ENCODE peak calls at places on chromosomes 1 and 21, in eight cellular contexts. R, C, E, Z, O, J, I and L are unnamed samples.

GRCh38 chr21:41927727-41928409 is 25.9 kb downstream of the C2CD2 start:
- DNase-seq in C (no peak), J (no peak), E (peak), R (no peak), Z (no peak), O (no peak), I (no peak), L (no peak)

GRCh38 chr1:212949771-212950170 is 570 bp upstream of the VASH2 start:
- DNase-seq in J (no peak), I (no peak), E (no peak), O (no peak), C (no peak), R (no peak), Z (no peak), L (no peak)

GRCh38 chr1:151371340-151371739 is 1.2 kb downstream of the SELENBP1 start:
- DNase-seq in I (no peak), J (no peak), R (no peak), O (peak), C (no peak), E (peak), Z (peak), L (no peak)

GRCh38 chr1:36656838-36657237 is 174.1 kb upstream of the CSF3R start:
- DNase-seq in R (no peak), I (no peak), Z (no peak), C (no peak), E (no peak), O (no peak), J (no peak), L (no peak)

GRCh38 chr1:52157582-52157981 is 15.7 kb downstream of the ZFYVE9 start:
- DNase-seq in R (no peak), I (no peak), Z (no peak), C (no peak), J (no peak), E (no peak), O (no peak), L (no peak)

GRCh38 chr1:39525366-39526165 is 34.1 kb downstream of the BMP8A start:
- DNase-seq in J (no peak), Z (no peak), E (no peak), R (no peak), I (no peak), C (no peak), O (no peak), L (no peak)

GRCh38 chr1:169890761-169891538 is 2.7 kb downstream of the SCYL3 start:
- DNase-seq in E (no peak), I (no peak), R (no peak), J (no peak), O (no peak), C (no peak), Z (no peak), L (peak)

GRCh38 chr1:18901952-18902522 is 318 bp downstream of the ALDH4A1 start:
- DNase-seq in J (no peak), C (no peak), Z (peak), E (no peak), O (no peak), I (no peak), R (no peak), L (no peak)

GRCh38 chr1:201750120-201750519 is 78.8 kb upstream of the IPO9 start:
- DNase-seq in E (no peak), R (no peak), C (no peak), O (no peak), I (no peak), J (no peak), Z (no peak), L (no peak)

GRCh38 chr1:18100493-18101063 is 7.0 kb upstream of the IGSF21 start:
- DNase-seq in R (peak), I (no peak), J (peak), E (peak), C (peak), O (peak), Z (peak), L (no peak)

GRCh38 chr1:10283318-10283984 is 73.1 kb downstream of the KIF1B start:
- DNase-seq in Z (no peak), O (no peak), C (no peak), R (no peak), J (no peak), E (no peak), I (no peak), L (no peak)

GRCh38 chr1:174942547-174943255 is 57.0 kb upstream of the CACYBP start:
- DNase-seq in Z (peak), C (no peak), R (no peak), E (peak), J (no peak), I (no peak), O (peak), L (no peak)

GRCh38 chr1:154466136-154466665 is 35.8 kb upstream of the TDRD10 start:
- DNase-seq in O (no peak), J (no peak), E (peak), Z (no peak), C (no peak), R (no peak), I (no peak), L (no peak)

GRCh38 chr1:219927298-219927955 is 930 bp downstream of the SLC30A10 start:
- DNase-seq in Z (no peak), E (no peak), O (no peak), I (no peak), C (no peak), J (no peak), R (no peak), L (no peak)

GRCh38 chr1:21238141-21238800 is 52.0 kb downstream of the ECE1 start:
- DNase-seq in Z (no peak), I (no peak), E (no peak), J (no peak), O (no peak), R (no peak), C (peak), L (no peak)

GRCh38 chr1:92240034-92240433 is 22.3 kb downstream of the C1orf146 start:
- DNase-seq in I (no peak), J (no peak), O (no peak), Z (no peak), R (no peak), C (no peak), E (no peak), L (no peak)

GRCh38 chr1:112255080-112255479 is 140.9 kb upstream of the CTTNBP2NL start:
- DNase-seq in J (no peak), E (no peak), O (peak), C (no peak), R (no peak), Z (no peak), I (no peak), L (no peak)

GRCh38 chr1:108639899-108640560 is 20.9 kb downstream of the HENMT1 start:
- DNase-seq in O (no peak), Z (no peak), C (no peak), I (no peak), J (no peak), R (no peak), E (no peak), L (no peak)

GRCh38 chr1:180261524-180262160 is 31.6 kb downstream of the LHX4 start:
- DNase-seq in C (no peak), O (no peak), E (no peak), J (no peak), Z (no peak), R (no peak), I (no peak), L (no peak)

GRCh38 chr1:226664413-226665101 is 74.5 kb downstream of the ITPKB start:
- DNase-seq in I (no peak), R (peak), Z (peak), C (no peak), E (peak), J (no peak), O (peak), L (no peak)

GRCh38 chr1:32464191-32464715 is 619 bp upstream of the ZBTB8B start:
- DNase-seq in E (no peak), Z (no peak), I (no peak), O (peak), C (peak), J (peak), R (no peak), L (no peak)

GRCh38 chr1:41439234-41439633 is 45.2 kb downstream of the EDN2 start:
- DNase-seq in E (no peak), O (no peak), I (no peak), C (no peak), J (no peak), R (no peak), Z (no peak), L (no peak)
- TF ChIP-seq CTCF in E (no peak), O (no peak), I (no peak), C (no peak), J (no peak), R (no peak), Z (no peak), L (no peak)

DNA sequence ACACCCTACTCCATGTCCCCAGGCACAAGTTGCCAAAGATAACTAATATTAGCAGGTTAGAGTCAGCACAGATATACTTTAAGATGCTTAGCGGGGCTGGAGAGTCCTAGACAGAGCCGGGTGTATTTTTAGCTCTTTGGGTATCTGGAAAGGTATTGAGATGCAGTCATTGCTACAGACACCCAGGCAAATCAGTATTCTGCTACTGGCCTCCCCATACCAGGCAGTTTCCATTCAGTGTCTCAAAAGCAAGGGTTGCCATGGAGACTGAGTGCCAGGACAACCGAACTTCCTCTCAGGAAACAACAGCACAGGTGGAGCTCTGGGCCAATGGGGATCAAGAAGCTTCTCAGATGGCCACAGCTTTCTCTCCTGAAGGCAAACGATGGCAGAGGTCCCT is 45.3 kb downstream of the KCNC4 start:
- DNase-seq in I (no peak), E (no peak), O (no peak), J (no peak), C (peak), Z (no peak), R (no peak), L (no peak)
- TF ChIP-seq CTCF in I (no peak), E (no peak), O (no peak), J (no peak), C (no peak), Z (no peak), R (no peak), L (no peak)

DNA sequence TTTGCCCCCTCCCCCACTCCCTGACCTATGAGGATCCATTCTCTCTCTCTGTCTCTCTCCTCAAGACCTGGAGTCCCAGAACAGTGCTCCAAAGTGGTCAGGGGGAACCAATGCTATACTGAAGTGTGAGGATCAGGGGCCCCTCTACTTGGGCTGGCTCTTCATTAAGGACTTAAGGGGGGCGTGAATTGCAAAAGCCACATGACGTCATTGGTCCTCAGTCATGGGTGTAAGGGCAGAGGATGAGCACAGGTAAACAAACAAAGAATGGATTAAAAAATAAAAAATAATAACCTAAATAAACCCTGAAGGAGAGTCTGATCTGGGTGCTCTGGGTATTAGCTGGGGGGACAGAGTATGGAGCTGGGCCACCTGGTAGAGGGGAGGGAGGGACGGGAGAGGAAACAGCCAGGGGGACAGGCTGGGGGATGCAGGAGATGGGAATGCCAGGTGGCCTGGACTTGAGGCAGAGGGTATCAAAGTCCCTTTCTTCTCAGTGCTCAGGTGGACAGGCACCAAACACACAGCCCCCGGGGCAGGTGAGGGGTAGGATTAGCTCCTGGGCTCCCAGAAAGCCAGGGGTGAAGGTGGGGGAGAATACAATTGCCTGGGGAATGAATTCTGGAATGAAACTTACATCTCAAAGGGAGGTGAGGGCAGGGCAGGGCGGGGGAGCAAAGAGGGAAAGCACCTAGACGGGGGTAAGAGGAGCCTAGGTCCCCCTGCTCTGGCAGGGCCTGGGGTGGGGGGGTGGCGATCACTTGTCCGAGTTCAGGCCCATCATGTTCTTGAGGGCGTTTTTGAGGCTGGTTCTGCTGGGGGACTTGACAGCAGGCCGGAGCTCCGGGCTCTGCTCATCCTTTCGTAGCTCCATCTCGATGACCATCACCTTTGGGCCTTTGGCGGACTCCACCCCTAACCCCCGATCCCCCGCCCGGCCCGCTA is 4.6 kb downstream of the MPZ start:
- DNase-seq in I (no peak), J (no peak), Z (no peak), C (no peak), E (no peak), R (no peak), O (no peak), L (no peak)
- TF ChIP-seq CTCF in I (no peak), J (no peak), Z (no peak), C (no peak), E (no peak), R (no peak), O (no peak), L (no peak)

GRCh38 chr1:156927215-156928042 is 7.0 kb downstream of the LRRC71 start:
- DNase-seq in E (peak), C (peak), R (peak), I (no peak), Z (peak), O (peak), J (peak), L (peak)
- TF ChIP-seq CTCF in E (peak), C (peak), R (peak), I (peak), Z (peak), O (peak), J (peak), L (peak)

GRCh38 chr1:48362901-48363300 is 109.1 kb downstream of the SPATA6 start:
- DNase-seq in E (no peak), Z (no peak), O (no peak), R (no peak), C (no peak), J (no peak), I (no peak), L (no peak)

GRCh38 chr1:48356901-48357300 is 115.1 kb downstream of the SPATA6 start:
- DNase-seq in C (no peak), I (no peak), R (no peak), E (no peak), O (no peak), Z (no peak), J (no peak), L (no peak)
- TF ChIP-seq CTCF in C (no peak), I (no peak), R (peak), E (no peak), O (no peak), Z (no peak), J (no peak), L (no peak)

GRCh38 chr1:247390116-247390791 is 25.7 kb upstream of the NLRP3 start:
- DNase-seq in Z (peak), C (peak), O (peak), E (peak), I (peak), J (peak), R (peak), L (peak)
- TF ChIP-seq CTCF in Z (peak), C (peak), O (peak), E (peak), I (peak), J (peak), R (peak), L (peak)

GRCh38 chr1:29695809-29696208 is 459.5 kb downstream of the PTPRU start:
- DNase-seq in R (no peak), O (no peak), C (no peak), E (no peak), J (no peak), Z (no peak), I (no peak), L (no peak)

GRCh38 chr1:29697391-29697780 is 461.1 kb downstream of the PTPRU start:
- DNase-seq in I (no peak), J (no peak), O (no peak), C (no peak), R (no peak), E (no peak), Z (peak), L (no peak)

GRCh38 chr1:29698626-29699025 is 462.3 kb downstream of the PTPRU start:
- DNase-seq in I (no peak), O (no peak), R (no peak), J (no peak), E (no peak), Z (peak), C (no peak), L (no peak)

GRCh38 chr1:29696656-29697390 is 460.5 kb downstream of the PTPRU start:
- DNase-seq in R (no peak), C (no peak), I (no peak), O (no peak), J (no peak), Z (no peak), E (no peak), L (no peak)

DNA sequence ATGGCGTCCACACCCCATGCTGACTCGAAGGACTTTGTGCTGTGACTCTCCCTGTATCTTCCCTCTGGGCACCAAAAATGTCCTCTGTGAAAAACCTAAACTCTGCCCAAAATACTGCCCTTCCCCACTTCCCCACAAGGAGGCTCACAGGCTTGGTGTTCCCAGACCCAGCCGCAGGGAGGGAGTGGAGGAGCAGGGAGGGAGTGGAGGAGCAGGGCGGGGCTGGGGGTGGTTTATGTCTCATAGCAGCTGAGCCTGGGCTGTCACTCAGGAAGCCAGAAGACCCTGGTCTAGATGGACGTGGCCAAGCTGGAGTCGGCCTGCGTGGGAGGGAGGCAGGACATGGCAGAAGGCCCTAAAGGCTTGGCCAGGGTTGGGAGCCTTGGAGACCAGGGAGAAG is 461.7 kb downstream of the PTPRU start:
- DNase-seq in R (no peak), O (peak), Z (peak), I (no peak), E (no peak), C (peak), J (peak), L (no peak)
- TF ChIP-seq CTCF in R (peak), O (peak), Z (no peak), I (peak), E (no peak), C (peak), J (peak), L (peak)

GRCh38 chr1:43947061-43947889 is 525 bp downstream of the IPO13 start:
- DNase-seq in C (no peak), Z (peak), R (no peak), E (no peak), I (no peak), O (no peak), J (no peak), L (no peak)
- TF ChIP-seq CTCF in C (no peak), Z (no peak), R (no peak), E (no peak), I (no peak), O (no peak), J (no peak), L (no peak)